ENCODE peak calls at places on chromosome 17, in five cellular contexts. One of them, this sample, is unnamed.

GRCh38 chr17:67490471-67490870 is 113.4 kb downstream of the PITPNC1 start:
- DNase-seq in neural crest cell: no peak
- DNase-seq in fibroblast of lung: no peak
- DNase-seq in NCI-H1417: no peak
- DNase-seq in adrenal gland: no peak
- DNase-seq in this sample: no peak

GRCh38 chr17:17154981-17155380 is 51.2 kb downstream of the PLD6 start:
- DNase-seq in neural crest cell: no peak
- DNase-seq in fibroblast of lung: no peak
- DNase-seq in NCI-H1417: no peak
- DNase-seq in adrenal gland: no peak
- DNase-seq in this sample: no peak

GRCh38 chr17:8121531-8122390 is 2.1 kb downstream of the HES7 start:
- DNase-seq in adrenal gland: peak
- DNase-seq in NCI-H1417: peak
- DNase-seq in fibroblast of lung: peak
- DNase-seq in neural crest cell: peak
- DNase-seq in this sample: peak

GRCh38 chr17:80717661-80718060 is 173.0 kb downstream of the RPTOR start:
- DNase-seq in adrenal gland: no peak
- DNase-seq in fibroblast of lung: no peak
- DNase-seq in neural crest cell: no peak
- DNase-seq in NCI-H1417: no peak
- DNase-seq in this sample: no peak

GRCh38 chr17:48915459-48916282 is 7.5 kb downstream of the UBE2Z start:
- DNase-seq in NCI-H1417: no peak
- DNase-seq in neural crest cell: no peak
- DNase-seq in fibroblast of lung: peak
- DNase-seq in adrenal gland: peak
- DNase-seq in this sample: peak

GRCh38 chr17:491086-492014 is 138.7 kb upstream of the RPH3AL start:
- DNase-seq in neural crest cell: peak
- DNase-seq in adrenal gland: peak
- DNase-seq in fibroblast of lung: peak
- DNase-seq in NCI-H1417: no peak
- DNase-seq in this sample: peak

GRCh38 chr17:79799538-79800324 is 2.9 kb upstream of the CBX8 start:
- DNase-seq in neural crest cell: no peak
- DNase-seq in NCI-H1417: no peak
- DNase-seq in adrenal gland: no peak
- DNase-seq in fibroblast of lung: no peak
- DNase-seq in this sample: no peak

GRCh38 chr17:80060629-80061028 is 24.2 kb downstream of the CCDC40 start:
- DNase-seq in neural crest cell: no peak
- DNase-seq in adrenal gland: no peak
- DNase-seq in NCI-H1417: no peak
- DNase-seq in fibroblast of lung: no peak
- DNase-seq in this sample: no peak

GRCh38 chr17:12421646-12422306 is 243.9 kb upstream of the MYOCD start:
- DNase-seq in NCI-H1417: no peak
- DNase-seq in neural crest cell: peak
- DNase-seq in fibroblast of lung: no peak
- DNase-seq in adrenal gland: no peak
- DNase-seq in this sample: no peak

GRCh38 chr17:79549111-79549915 is 61.5 kb downstream of the RBFOX3 start:
- DNase-seq in neural crest cell: no peak
- DNase-seq in fibroblast of lung: no peak
- DNase-seq in NCI-H1417: no peak
- DNase-seq in adrenal gland: no peak
- DNase-seq in this sample: no peak

GRCh38 chr17:36591434-36592315 is at the start of gene DHRS11:
- DNase-seq in fibroblast of lung: peak
- DNase-seq in NCI-H1417: peak
- DNase-seq in adrenal gland: peak
- DNase-seq in neural crest cell: peak
- DNase-seq in this sample: peak

GRCh38 chr17:44464037-44464436 is 39.2 kb downstream of the GPATCH8 start:
- DNase-seq in fibroblast of lung: peak
- DNase-seq in neural crest cell: no peak
- DNase-seq in adrenal gland: no peak
- DNase-seq in NCI-H1417: no peak
- DNase-seq in this sample: peak

GRCh38 chr17:39618252-39618913 is 8.4 kb upstream of the PPP1R1B start:
- DNase-seq in NCI-H1417: peak
- DNase-seq in adrenal gland: no peak
- DNase-seq in neural crest cell: no peak
- DNase-seq in fibroblast of lung: no peak
- DNase-seq in this sample: no peak

GRCh38 chr17:68624381-68624780 is 23.2 kb upstream of the FAM20A start:
- DNase-seq in fibroblast of lung: no peak
- DNase-seq in NCI-H1417: no peak
- DNase-seq in neural crest cell: no peak
- DNase-seq in adrenal gland: no peak
- DNase-seq in this sample: no peak

GRCh38 chr17:2067559-2067958 is 12.7 kb downstream of the HIC1 start:
- DNase-seq in fibroblast of lung: peak
- DNase-seq in neural crest cell: no peak
- DNase-seq in adrenal gland: no peak
- DNase-seq in NCI-H1417: no peak
- DNase-seq in this sample: peak

GRCh38 chr17:10313037-10313672 is 59.7 kb downstream of the MYH13 start:
- DNase-seq in neural crest cell: no peak
- DNase-seq in adrenal gland: no peak
- DNase-seq in fibroblast of lung: no peak
- DNase-seq in NCI-H1417: no peak
- DNase-seq in this sample: no peak

GRCh38 chr17:77233635-77234334 is 93.0 kb downstream of the SEC14L1 start:
- DNase-seq in neural crest cell: no peak
- DNase-seq in adrenal gland: no peak
- DNase-seq in fibroblast of lung: peak
- DNase-seq in NCI-H1417: no peak
- DNase-seq in this sample: peak

GRCh38 chr17:77493901-77494663 is 353.3 kb downstream of the SEC14L1 start:
- DNase-seq in fibroblast of lung: no peak
- DNase-seq in neural crest cell: no peak
- DNase-seq in NCI-H1417: no peak
- DNase-seq in adrenal gland: no peak
- DNase-seq in this sample: no peak

GRCh38 chr17:66542967-66543525 is 240.6 kb downstream of the PRKCA start:
- DNase-seq in neural crest cell: no peak
- DNase-seq in fibroblast of lung: peak
- DNase-seq in NCI-H1417: no peak
- DNase-seq in adrenal gland: no peak
- DNase-seq in this sample: peak

GRCh38 chr17:79951361-79952264 is 84.1 kb downstream of the TBC1D16 start:
- DNase-seq in fibroblast of lung: peak
- DNase-seq in NCI-H1417: peak
- DNase-seq in neural crest cell: peak
- DNase-seq in adrenal gland: peak
- DNase-seq in this sample: peak

This sample was measured in fibroblast of pulmonary artery.